ENCODE peak calls at places on chromosomes 2 and 18, in nine cellular contexts. One of them, this sample, is unnamed.

GRCh38 chr2:143607446-143608110 is 478.4 kb downstream of the ARHGAP15 start:
- DNase-seq in GM03348: peak; percentile 5
- DNase-seq in T follicular helper cell: no peak
- DNase-seq in GDM1: no peak
- DNase-seq in substantia nigra: no peak
- DNase-seq in nucleus accumbens: no peak
- DNase-seq in upper lobe of right lung: no peak
- DNase-seq in stimulated activated CD8-positive, alpha-beta memory T cell treated with anti-CD3 and anti-CD28 coated beads, Interleukin-15, amount 100 ng/mL, for 24 hours: no peak
- DNase-seq in activated naive CD4-positive, alpha-beta T cell treated with anti-CD3 and anti-CD28 coated beads for 36 hours: no peak
- DNase-seq in this sample: no peak

GRCh38 chr2:120318626-120319025 is 27.3 kb upstream of the INHBB start:
- DNase-seq in GM03348: peak; percentile 47
- DNase-seq in T follicular helper cell: no peak
- DNase-seq in GDM1: no peak
- DNase-seq in substantia nigra: no peak
- DNase-seq in nucleus accumbens: no peak
- DNase-seq in upper lobe of right lung: no peak
- DNase-seq in stimulated activated CD8-positive, alpha-beta memory T cell treated with anti-CD3 and anti-CD28 coated beads, Interleukin-15, amount 100 ng/mL, for 24 hours: no peak
- DNase-seq in activated naive CD4-positive, alpha-beta T cell treated with anti-CD3 and anti-CD28 coated beads for 36 hours: no peak
- DNase-seq in this sample: no peak

GRCh38 chr2:26846881-26847662 is 860 bp upstream of the DPYSL5 start:
- DNase-seq in GM03348: no peak
- DNase-seq in T follicular helper cell: no peak
- DNase-seq in GDM1: no peak
- DNase-seq in substantia nigra: no peak
- DNase-seq in nucleus accumbens: no peak
- DNase-seq in upper lobe of right lung: no peak
- DNase-seq in stimulated activated CD8-positive, alpha-beta memory T cell treated with anti-CD3 and anti-CD28 coated beads, Interleukin-15, amount 100 ng/mL, for 24 hours: no peak
- DNase-seq in activated naive CD4-positive, alpha-beta T cell treated with anti-CD3 and anti-CD28 coated beads for 36 hours: no peak
- DNase-seq in this sample: peak; percentile 32

GRCh38 chr18:49843778-49844625 is 30.7 kb upstream of the ACAA2 start:
- DNase-seq in GM03348: no peak
- DNase-seq in T follicular helper cell: no peak
- DNase-seq in GDM1: no peak
- DNase-seq in substantia nigra: no peak
- DNase-seq in nucleus accumbens: no peak
- DNase-seq in upper lobe of right lung: no peak
- DNase-seq in stimulated activated CD8-positive, alpha-beta memory T cell treated with anti-CD3 and anti-CD28 coated beads, Interleukin-15, amount 100 ng/mL, for 24 hours: no peak
- DNase-seq in activated naive CD4-positive, alpha-beta T cell treated with anti-CD3 and anti-CD28 coated beads for 36 hours: no peak
- DNase-seq in this sample: no peak

GRCh38 chr2:49265471-49265870 is 111.2 kb upstream of the FSHR start:
- DNase-seq in GM03348: no peak
- DNase-seq in T follicular helper cell: no peak
- DNase-seq in GDM1: no peak
- DNase-seq in substantia nigra: no peak
- DNase-seq in nucleus accumbens: no peak
- DNase-seq in upper lobe of right lung: no peak
- DNase-seq in stimulated activated CD8-positive, alpha-beta memory T cell treated with anti-CD3 and anti-CD28 coated beads, Interleukin-15, amount 100 ng/mL, for 24 hours: no peak
- DNase-seq in activated naive CD4-positive, alpha-beta T cell treated with anti-CD3 and anti-CD28 coated beads for 36 hours: no peak
- DNase-seq in this sample: no peak

GRCh38 chr2:3476386-3477033 is 42.8 kb downstream of the ADI1 start:
- DNase-seq in GM03348: no peak
- DNase-seq in T follicular helper cell: no peak
- DNase-seq in GDM1: no peak
- DNase-seq in substantia nigra: peak; percentile 46
- DNase-seq in nucleus accumbens: peak; percentile 53
- DNase-seq in upper lobe of right lung: no peak
- DNase-seq in stimulated activated CD8-positive, alpha-beta memory T cell treated with anti-CD3 and anti-CD28 coated beads, Interleukin-15, amount 100 ng/mL, for 24 hours: no peak
- DNase-seq in activated naive CD4-positive, alpha-beta T cell treated with anti-CD3 and anti-CD28 coated beads for 36 hours: no peak
- DNase-seq in this sample: no peak

GRCh38 chr2:117960231-117960630 is 53.6 kb downstream of the CCDC93 start:
- DNase-seq in GM03348: no peak
- DNase-seq in T follicular helper cell: no peak
- DNase-seq in GDM1: no peak
- DNase-seq in substantia nigra: no peak
- DNase-seq in nucleus accumbens: no peak
- DNase-seq in upper lobe of right lung: no peak
- DNase-seq in stimulated activated CD8-positive, alpha-beta memory T cell treated with anti-CD3 and anti-CD28 coated beads, Interleukin-15, amount 100 ng/mL, for 24 hours: no peak
- DNase-seq in activated naive CD4-positive, alpha-beta T cell treated with anti-CD3 and anti-CD28 coated beads for 36 hours: no peak
- DNase-seq in this sample: no peak

GRCh38 chr2:199452200-199452990 is 5.3 kb downstream of the SATB2 start:
- DNase-seq in GM03348: no peak
- DNase-seq in T follicular helper cell: no peak
- DNase-seq in GDM1: no peak
- DNase-seq in substantia nigra: no peak
- DNase-seq in nucleus accumbens: no peak
- DNase-seq in upper lobe of right lung: no peak
- DNase-seq in stimulated activated CD8-positive, alpha-beta memory T cell treated with anti-CD3 and anti-CD28 coated beads, Interleukin-15, amount 100 ng/mL, for 24 hours: no peak
- DNase-seq in activated naive CD4-positive, alpha-beta T cell treated with anti-CD3 and anti-CD28 coated beads for 36 hours: no peak
- DNase-seq in this sample: no peak

GRCh38 chr2:171598713-171599319 is 76.5 kb downstream of the CYBRD1 start:
- DNase-seq in GM03348: peak; percentile 87
- DNase-seq in T follicular helper cell: peak; percentile 13
- DNase-seq in GDM1: peak; percentile 40
- DNase-seq in substantia nigra: no peak
- DNase-seq in nucleus accumbens: no peak
- DNase-seq in upper lobe of right lung: no peak
- DNase-seq in stimulated activated CD8-positive, alpha-beta memory T cell treated with anti-CD3 and anti-CD28 coated beads, Interleukin-15, amount 100 ng/mL, for 24 hours: no peak
- DNase-seq in activated naive CD4-positive, alpha-beta T cell treated with anti-CD3 and anti-CD28 coated beads for 36 hours: peak; percentile 72
- DNase-seq in this sample: peak; percentile 73

GRCh38 chr18:46333371-46334199 is 229.4 kb downstream of the HAUS1 start:
- DNase-seq in GM03348: peak; percentile 29
- DNase-seq in T follicular helper cell: no peak
- DNase-seq in GDM1: no peak
- DNase-seq in substantia nigra: no peak
- DNase-seq in nucleus accumbens: peak; percentile 59
- DNase-seq in upper lobe of right lung: peak; percentile 64
- DNase-seq in stimulated activated CD8-positive, alpha-beta memory T cell treated with anti-CD3 and anti-CD28 coated beads, Interleukin-15, amount 100 ng/mL, for 24 hours: no peak
- DNase-seq in activated naive CD4-positive, alpha-beta T cell treated with anti-CD3 and anti-CD28 coated beads for 36 hours: no peak
- DNase-seq in this sample: peak; percentile 80

GRCh38 chr2:102451968-102452367 is 21.1 kb upstream of the SLC9A4 start:
- DNase-seq in GM03348: no peak
- DNase-seq in T follicular helper cell: no peak
- DNase-seq in GDM1: no peak
- DNase-seq in substantia nigra: no peak
- DNase-seq in nucleus accumbens: no peak
- DNase-seq in upper lobe of right lung: no peak
- DNase-seq in stimulated activated CD8-positive, alpha-beta memory T cell treated with anti-CD3 and anti-CD28 coated beads, Interleukin-15, amount 100 ng/mL, for 24 hours: no peak
- DNase-seq in activated naive CD4-positive, alpha-beta T cell treated with anti-CD3 and anti-CD28 coated beads for 36 hours: no peak
- DNase-seq in this sample: no peak

GRCh38 chr18:26556573-26556972 is 8.2 kb upstream of the KCTD1 start:
- DNase-seq in GM03348: peak; percentile 55
- DNase-seq in T follicular helper cell: no peak
- DNase-seq in GDM1: no peak
- DNase-seq in substantia nigra: no peak
- DNase-seq in nucleus accumbens: no peak
- DNase-seq in upper lobe of right lung: no peak
- DNase-seq in stimulated activated CD8-positive, alpha-beta memory T cell treated with anti-CD3 and anti-CD28 coated beads, Interleukin-15, amount 100 ng/mL, for 24 hours: no peak
- DNase-seq in activated naive CD4-positive, alpha-beta T cell treated with anti-CD3 and anti-CD28 coated beads for 36 hours: no peak
- DNase-seq in this sample: no peak

GRCh38 chr2:121898483-121898882 is 143.0 kb downstream of the TSN start:
- DNase-seq in GM03348: peak; percentile 58
- DNase-seq in T follicular helper cell: no peak
- DNase-seq in GDM1: no peak
- DNase-seq in substantia nigra: no peak
- DNase-seq in nucleus accumbens: no peak
- DNase-seq in upper lobe of right lung: no peak
- DNase-seq in stimulated activated CD8-positive, alpha-beta memory T cell treated with anti-CD3 and anti-CD28 coated beads, Interleukin-15, amount 100 ng/mL, for 24 hours: no peak
- DNase-seq in activated naive CD4-positive, alpha-beta T cell treated with anti-CD3 and anti-CD28 coated beads for 36 hours: no peak
- DNase-seq in this sample: no peak

This sample was measured in COR-L47.